ENCODE peak calls at places on chromosomes 5 and 9, in ten cellular contexts. P is neural progenitor cell; Y is GM10248; A is glutamatergic neuron; V is H9; D is CD4-positive, alpha-beta T cell; M is tibial artery; F is CD14-positive monocyte; N is cardiac fibroblast; B is neural crest cell. X is an unnamed sample.

GRCh38 chr5:37054391-37054790 is 177.8 kb downstream of the NIPBL start:
- DNase-seq in P (no peak), Y (no peak), A (no peak), V (no peak), D (no peak), M (no peak), F (no peak), N (no peak), B (no peak), X (no peak)

GRCh38 chr5:116640236-116640635 is 65.6 kb upstream of the SEMA6A start:
- DNase-seq in P (no peak), Y (no peak), A (no peak), V (no peak), D (no peak), M (no peak), F (no peak), N (no peak), B (no peak), X (no peak)

GRCh38 chr5:51194626-51195025 is 188.6 kb upstream of the ISL1 start:
- DNase-seq in P (no peak), Y (no peak), A (no peak), V (no peak), D (no peak), M (no peak), F (no peak), N (no peak), B (no peak), X (no peak)

GRCh38 chr5:168311061-168311566 is 19.7 kb downstream of the WWC1 start:
- DNase-seq in P (peak; percentile 39), Y (no peak), A (no peak), V (peak; percentile 81), D (no peak), M (no peak), F (no peak), N (no peak), B (no peak), X (no peak)

GRCh38 chr5:172223901-172224873 is 30.2 kb downstream of the EFCAB9 start:
- DNase-seq in P (peak; percentile 56), Y (peak; percentile 45), A (no peak), V (no peak), D (no peak), M (no peak), F (no peak), N (no peak), B (no peak), X (no peak)

GRCh38 chr5:78511116-78511906 is 137.3 kb downstream of the LHFPL2 start:
- DNase-seq in P (no peak), Y (no peak), A (no peak), V (no peak), D (no peak), M (peak; percentile 71), F (peak; percentile 72), N (no peak), B (no peak), X (no peak)

GRCh38 chr9:5626727-5627634 is 1.9 kb upstream of the RIC1 start:
- DNase-seq in P (no peak), Y (peak; percentile 78), A (no peak), V (no peak), D (peak; percentile 9), M (peak; percentile 77), F (peak; percentile 71), N (peak; percentile 95), B (no peak), X (peak; percentile 41)

GRCh38 chr9:71984388-71985069 is 73.1 kb downstream of the C9orf85 start:
- DNase-seq in P (no peak), Y (no peak), A (peak; percentile 27), V (peak; percentile 43), D (no peak), M (no peak), F (no peak), N (peak; percentile 58), B (no peak), X (no peak)

GRCh38 chr9:88197016-88197415 is 58.7 kb upstream of the SPATA31C2 start:
- DNase-seq in P (no peak), Y (no peak), A (no peak), V (no peak), D (no peak), M (no peak), F (no peak), N (peak; percentile 75), B (no peak), X (no peak)

GRCh38 chr9:15262581-15262980 is 44.4 kb downstream of the TTC39B start:
- DNase-seq in P (no peak), Y (no peak), A (no peak), V (no peak), D (no peak), M (no peak), F (no peak), N (peak; percentile 19), B (no peak), X (no peak)

DNA sequence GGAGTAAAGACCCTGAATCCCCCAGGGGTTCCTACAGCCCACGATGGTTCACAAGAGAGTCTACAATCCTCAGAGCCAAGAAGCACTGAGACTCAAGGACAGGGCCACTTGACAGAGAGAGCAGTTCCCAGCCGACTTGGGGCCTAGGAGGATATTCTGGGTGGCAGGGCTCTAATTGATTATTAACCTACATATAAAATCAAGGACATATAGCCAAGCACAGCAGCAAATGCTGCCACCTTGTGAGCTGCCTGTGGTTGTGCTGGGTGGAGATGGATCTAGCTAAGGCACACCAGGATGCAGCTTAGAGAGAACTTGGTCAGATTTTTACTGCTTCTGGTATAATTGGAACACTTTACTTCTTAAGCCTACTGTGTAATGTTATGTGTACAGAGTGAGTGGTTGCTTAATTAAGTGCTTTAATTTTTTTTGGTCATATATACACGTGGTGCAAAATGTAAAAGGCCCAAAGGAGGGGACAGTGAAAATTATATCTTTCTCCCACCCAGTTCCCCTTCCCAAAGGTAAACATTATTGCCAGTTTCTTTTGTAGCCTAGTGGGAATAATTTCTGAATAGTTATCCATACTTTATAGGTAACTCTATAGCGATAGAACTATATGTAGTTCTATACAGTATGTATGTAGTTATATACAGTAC is 78.8 kb downstream of the F2RL2 start:
- DNase-seq in P (peak; percentile 60), Y (peak; percentile 43), A (no peak), V (peak; percentile 60), D (peak; percentile 43), M (no peak), F (peak; percentile 52), N (peak; percentile 10), B (peak; percentile 13), X (no peak)
- TF ChIP-seq CTCF in P (peak; percentile 65), Y (peak; percentile 78), A (no peak), V (peak; percentile 84), D (peak; percentile 86), M (no peak), F (peak; percentile 68), N (peak; percentile 46), B (peak; percentile 68), X (no peak)

DNA sequence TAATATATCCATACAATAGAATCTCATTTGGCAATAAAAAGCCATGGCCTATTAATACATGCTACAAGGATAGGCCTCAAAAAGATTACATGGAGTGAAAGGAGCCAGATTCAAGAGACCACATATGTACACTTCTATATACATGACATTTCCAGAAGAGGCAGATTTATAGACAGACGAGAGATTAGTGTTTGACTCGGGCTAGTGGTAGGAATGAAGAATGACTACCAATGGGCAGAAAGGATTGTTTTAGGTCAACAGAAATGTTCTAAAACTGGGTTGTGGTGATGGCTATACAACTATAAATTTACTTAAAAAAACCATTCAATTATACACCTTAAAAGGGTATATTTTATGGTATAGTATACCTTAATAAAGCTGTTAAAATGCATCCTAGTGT is 41.9 kb downstream of the SETX start:
- DNase-seq in P (no peak), Y (no peak), A (no peak), V (no peak), D (no peak), M (no peak), F (no peak), N (no peak), B (no peak), X (no peak)
- TF ChIP-seq CTCF in P (peak; percentile 27), Y (no peak), A (peak; percentile 12), V (peak; percentile 56), D (no peak), M (no peak), F (no peak), N (peak; percentile 38), B (peak; percentile 53), X (no peak)

GRCh38 chr9:116287721-116288120 is 134.1 kb downstream of the PAPPA start:
- DNase-seq in P (no peak), Y (no peak), A (no peak), V (no peak), D (no peak), M (no peak), F (no peak), N (peak; percentile 31), B (no peak), X (no peak)

GRCh38 chr9:116282598-116282997 is 129.0 kb downstream of the PAPPA start:
- DNase-seq in P (peak; percentile 60), Y (no peak), A (no peak), V (no peak), D (no peak), M (no peak), F (no peak), N (no peak), B (no peak), X (no peak)

GRCh38 chr9:116284518-116284917 is 130.9 kb downstream of the PAPPA start:
- DNase-seq in P (no peak), Y (no peak), A (no peak), V (no peak), D (no peak), M (no peak), F (no peak), N (no peak), B (no peak), X (no peak)

GRCh38 chr9:116286287-116286686 is 132.7 kb downstream of the PAPPA start:
- DNase-seq in P (peak; percentile 89), Y (no peak), A (no peak), V (peak; percentile 77), D (no peak), M (no peak), F (no peak), N (no peak), B (no peak), X (no peak)

DNA sequence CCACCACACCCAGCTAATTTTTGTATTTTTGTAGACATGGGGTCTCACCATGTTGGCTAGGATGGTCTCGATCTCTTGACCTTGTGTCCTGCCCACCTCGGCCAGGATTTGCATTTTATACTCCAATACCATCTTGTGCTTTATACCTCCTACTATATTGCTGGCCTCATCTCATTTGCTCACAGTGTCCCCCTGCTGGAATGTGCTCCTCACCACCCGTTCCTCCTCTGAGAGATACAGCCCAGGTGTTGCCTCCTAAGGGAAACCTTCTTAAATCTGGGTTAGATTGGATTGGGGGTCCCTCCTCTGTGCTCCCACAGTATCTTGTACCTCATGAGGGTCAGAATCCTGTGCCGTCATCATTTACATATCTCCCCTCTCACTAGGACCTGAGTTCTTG is 131.7 kb downstream of the PAPPA start:
- DNase-seq in P (peak; percentile 30), Y (no peak), A (no peak), V (peak; percentile 63), D (no peak), M (no peak), F (no peak), N (no peak), B (no peak), X (no peak)
- TF ChIP-seq CTCF in P (peak; percentile 41), Y (no peak), A (peak; percentile 21), V (peak; percentile 61), D (no peak), M (no peak), F (no peak), N (peak; percentile 23), B (peak; percentile 27), X (no peak)

DNA sequence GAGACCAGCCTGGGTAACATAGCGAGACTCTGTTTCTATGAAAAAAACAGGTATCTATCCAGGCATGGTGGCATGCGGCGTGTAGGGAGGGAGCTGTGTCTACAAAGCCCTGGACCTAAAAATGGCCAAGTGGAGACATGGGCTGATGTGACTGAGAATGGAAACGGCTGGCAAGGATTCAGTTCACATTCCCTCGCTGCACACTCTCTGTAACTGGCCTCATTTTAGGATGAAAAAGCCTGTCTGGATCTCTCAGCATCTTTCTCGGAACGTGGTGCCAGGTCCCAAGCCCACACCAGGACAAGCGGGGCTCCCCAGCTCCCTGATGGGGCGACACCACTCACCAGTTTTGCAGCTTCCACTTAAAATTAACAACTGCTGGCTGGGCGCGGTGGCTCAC is 13.4 kb downstream of the EXD3 start:
- DNase-seq in P (no peak), Y (no peak), A (no peak), V (peak; percentile 17), D (no peak), M (no peak), F (no peak), N (no peak), B (no peak), X (no peak)
- TF ChIP-seq CTCF in P (no peak), Y (no peak), A (no peak), V (no peak), D (no peak), M (no peak), F (no peak), N (no peak), B (no peak), X (no peak)